ENCODE peak calls at places on chromosomes 11 and 22, in six cellular contexts. K is SK-N-SH, W is GM12878, M is H1, N is K562, T is HepG2. E is an unnamed sample.

GRCh38 chr22:37803636-37804371 is 3.9 kb upstream of the GCAT start:
- DNase-seq in M (peak; percentile 70), K (no peak), W (no peak), N (no peak), T (no peak), E (no peak)

GRCh38 chr11:57340228-57340627 is 2.1 kb downstream of the P2RX3 start:
- DNase-seq in M (no peak), K (peak; percentile 59), W (no peak), N (peak; percentile 68), T (no peak), E (no peak)

GRCh38 chr11:69109101-69109500 is 46.6 kb upstream of the SMIM38 start:
- DNase-seq in N (no peak), M (no peak), K (no peak), W (no peak), T (no peak), E (no peak)

GRCh38 chr11:3073029-3073435 is 15.8 kb upstream of the CARS1 start:
- DNase-seq in W (no peak), N (no peak), M (no peak), K (no peak), T (no peak), E (no peak)

GRCh38 chr11:33187851-33188722 is 26.8 kb upstream of the CSTF3 start:
- DNase-seq in K (no peak), N (no peak), W (no peak), T (no peak), M (no peak), E (no peak)

GRCh38 chr22:24284747-24285203 is 14.1 kb downstream of the SPECC1L start:
- DNase-seq in W (no peak), K (no peak), N (no peak), M (no peak), T (no peak), E (no peak)

GRCh38 chr11:75279273-75279672 is 38.7 kb downstream of the TPBGL start:
- DNase-seq in M (no peak), T (no peak), N (no peak), K (no peak), W (no peak), E (no peak)

GRCh38 chr11:47071871-47072270 is 104.8 kb downstream of the ARFGAP2 start:
- DNase-seq in K (peak; percentile 14), W (no peak), T (no peak), M (no peak), N (no peak), E (no peak)

GRCh38 chr11:73151371-73151870 is 9.3 kb upstream of the FCHSD2 start:
- DNase-seq in T (no peak), N (no peak), K (no peak), W (no peak), M (no peak), E (no peak)

GRCh38 chr11:105524286-105524685 is 85.6 kb upstream of the GRIA4 start:
- DNase-seq in T (no peak), M (no peak), K (no peak), N (no peak), W (no peak), E (no peak)

GRCh38 chr11:69921429-69922014 is 102.3 kb upstream of the FGF3 start:
- DNase-seq in W (no peak), K (no peak), T (no peak), N (no peak), M (no peak), E (no peak)

GRCh38 chr11:369336-370018 is at the start of gene B4GALNT4:
- DNase-seq in M (no peak), N (peak; percentile 95), K (peak; percentile 99), T (no peak), W (no peak), E (no peak)

GRCh38 chr22:17729561-17729960 is 44.7 kb downstream of the BID start:
- DNase-seq in K (no peak), T (no peak), M (no peak), N (no peak), W (no peak), E (no peak)

GRCh38 chr11:1515082-1516060 is 28.8 kb upstream of the MOB2 start:
- DNase-seq in M (peak; percentile 99), N (peak; percentile 74), T (peak; percentile 23), K (peak; percentile 96), W (no peak), E (peak; percentile 53)

GRCh38 chr11:2990617-2991476 is 1.3 kb downstream of the NAP1L4 start:
- DNase-seq in N (no peak), M (no peak), K (no peak), T (peak; percentile 77), W (no peak), E (no peak)

GRCh38 chr11:125931681-125932080 is 14.2 kb upstream of the VSIG10L2 start:
- DNase-seq in M (no peak), K (no peak), N (no peak), W (no peak), T (no peak), E (no peak)

GRCh38 chr11:48036011-48036410 is 55.7 kb downstream of the PTPRJ start:
- DNase-seq in K (no peak), M (no peak), T (no peak), W (no peak), N (no peak), E (no peak)

GRCh38 chr11:32830796-32831195 is 1.1 kb downstream of the PRRG4 start:
- DNase-seq in N (no peak), T (no peak), M (no peak), W (no peak), K (no peak), E (no peak)

GRCh38 chr11:72278911-72279310 is 34.9 kb upstream of the PHOX2A start:
- DNase-seq in M (no peak), W (no peak), T (no peak), N (no peak), K (no peak), E (no peak)

GRCh38 chr11:134724779-134725140 is 312.7 kb upstream of the B3GAT1 start:
- DNase-seq in N (no peak), W (no peak), K (no peak), T (no peak), M (no peak), E (no peak)

GRCh38 chr11:59706518-59707285 is 6.9 kb downstream of the OR10V1 start:
- DNase-seq in M (no peak), K (no peak), W (no peak), N (peak; percentile 52), T (no peak), E (no peak)

GRCh38 chr22:40128989-40129388 is 48.7 kb upstream of the TNRC6B start:
- DNase-seq in T (no peak), W (no peak), M (no peak), K (no peak), N (no peak), E (no peak)

GRCh38 chr11:12389676-12390075 is 12.3 kb downstream of the PARVA start:
- DNase-seq in K (no peak), T (no peak), W (no peak), N (no peak), M (no peak), E (no peak)

GRCh38 chr22:38309614-38310517 is 7.4 kb downstream of the CSNK1E start:
- DNase-seq in K (no peak), T (peak; percentile 94), M (no peak), W (no peak), N (no peak), E (no peak)

GRCh38 chr11:97019305-97019704 is 629.5 kb downstream of the JRKL start:
- DNase-seq in N (no peak), K (no peak), W (no peak), T (no peak), M (no peak), E (no peak)

GRCh38 chr11:35791088-35791958 is 128.7 kb downstream of the TRIM44 start:
- DNase-seq in N (no peak), W (no peak), M (no peak), T (no peak), K (peak; percentile 45), E (no peak)

GRCh38 chr11:110056956-110057355 is 36.2 kb upstream of the ZC3H12C start:
- DNase-seq in M (no peak), W (no peak), K (no peak), N (no peak), T (no peak), E (no peak)

GRCh38 chr11:20161230-20161918 is 1.1 kb upstream of the DBX1 start:
- DNase-seq in W (no peak), T (no peak), M (peak; percentile 66), N (no peak), K (peak; percentile 89), E (no peak)
- TF ChIP-seq GABPA in W (no peak), T (no peak), M (no peak), N (no peak), K (no peak), E (no peak)

GRCh38 chr22:45503071-45503815 is 560 bp downstream of the FBLN1 start:
- DNase-seq in N (no peak), K (peak; percentile 72), T (no peak), M (peak; percentile 76), W (no peak), E (no peak)

GRCh38 chr22:45503816-45504702 is 1.4 kb downstream of the FBLN1 start:
- DNase-seq in M (peak; percentile 65), N (no peak), K (peak; percentile 66), T (no peak), W (no peak), E (peak; percentile 11)

GRCh38 chr22:45499746-45500145 is 2.9 kb upstream of the FBLN1 start:
- DNase-seq in K (no peak), W (no peak), M (no peak), T (no peak), N (no peak), E (no peak)

GRCh38 chr22:45504703-45505341 is 2.1 kb downstream of the FBLN1 start:
- DNase-seq in T (no peak), W (no peak), K (peak; percentile 74), N (no peak), M (peak; percentile 60), E (no peak)

GRCh38 chr22:45502215-45503070 is at the start of gene FBLN1:
- DNase-seq in T (peak; percentile 71), N (peak; percentile 43), W (no peak), M (peak; percentile 86), K (peak; percentile 97), E (no peak)
- TF ChIP-seq POLR2AphosphoS5 in T (peak; percentile 72), N (no peak), W (no peak), M (peak; percentile 33), K (peak; percentile 59), E (no peak)

GRCh38 chr22:49522582-49523373 is 304.9 kb downstream of the BRD1 start:
- DNase-seq in W (no peak), K (no peak), M (no peak), N (no peak), T (no peak), E (no peak)
- TF ChIP-seq GABPA in W (no peak), K (no peak), M (no peak), N (no peak), T (no peak), E (no peak)

DNA sequence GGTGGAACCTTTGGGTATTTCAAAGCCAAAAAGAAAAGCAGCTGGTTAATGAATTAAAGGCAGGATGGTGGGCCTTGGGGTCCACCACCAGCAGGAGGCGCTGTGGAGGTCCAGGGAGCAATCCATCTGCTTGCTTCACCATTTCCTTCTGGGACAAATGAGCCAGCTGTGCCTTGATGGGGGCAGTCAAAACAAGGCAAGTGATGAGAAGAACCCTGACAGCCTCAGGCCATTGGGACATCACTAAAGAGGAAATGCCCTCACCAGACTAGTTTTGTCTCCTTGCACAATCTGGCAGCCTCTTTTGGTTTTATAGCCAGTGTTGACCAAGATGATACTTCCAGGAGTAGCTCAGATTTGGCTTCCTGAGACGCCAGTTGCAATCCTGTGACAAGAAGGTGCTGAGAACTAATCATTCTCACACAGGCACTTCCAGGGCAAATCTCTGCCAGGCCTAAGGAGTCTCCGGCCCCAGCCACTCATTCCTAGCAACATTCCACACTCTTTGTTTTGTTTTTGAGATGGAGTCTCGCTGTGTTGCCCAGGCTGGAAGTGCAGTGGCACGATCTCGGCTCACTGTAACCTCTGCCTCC is 38.2 kb upstream of the WEE1 start:
- DNase-seq in K (peak; percentile 53), T (peak; percentile 51), N (peak; percentile 79), W (peak; percentile 25), M (peak; percentile 97), E (peak; percentile 94)
- TF ChIP-seq POLR2AphosphoS5 in K (no peak), T (no peak), N (no peak), W (no peak), M (no peak), E (peak; percentile 62)

E was measured in HL-60.